ENCODE peak calls at places on chromosomes 11 and 22, in ten cellular contexts. One of them, this sample, is unnamed.

GRCh38 chr11:13278620-13279486 is 1.3 kb downstream of the BMAL1 start:
- DNase-seq in PC-3: no peak
- DNase-seq in activated CD4-positive, alpha-beta T cell treated with anti-CD3 and anti-CD28 coated beads for 36 hours: peak
- DNase-seq in nephron progenitor cell: peak
- DNase-seq in skeletal muscle cell: no peak
- DNase-seq in T follicular helper cell: no peak
- DNase-seq in brain pericyte: no peak
- DNase-seq in hippocampal formation: no peak
- DNase-seq in NCI-H345: no peak
- DNase-seq in omental fat pad: no peak
- DNase-seq in this sample: peak

GRCh38 chr11:118370774-118371173 is 11.4 kb downstream of the UBE4A start:
- DNase-seq in PC-3: no peak
- DNase-seq in activated CD4-positive, alpha-beta T cell treated with anti-CD3 and anti-CD28 coated beads for 36 hours: no peak
- DNase-seq in nephron progenitor cell: no peak
- DNase-seq in skeletal muscle cell: no peak
- DNase-seq in T follicular helper cell: no peak
- DNase-seq in brain pericyte: no peak
- DNase-seq in hippocampal formation: no peak
- DNase-seq in NCI-H345: no peak
- DNase-seq in omental fat pad: no peak
- DNase-seq in this sample: no peak

GRCh38 chr11:63911876-63912275 is 5.1 kb downstream of the RCOR2 start:
- DNase-seq in PC-3: no peak
- DNase-seq in activated CD4-positive, alpha-beta T cell treated with anti-CD3 and anti-CD28 coated beads for 36 hours: no peak
- DNase-seq in nephron progenitor cell: no peak
- DNase-seq in skeletal muscle cell: no peak
- DNase-seq in T follicular helper cell: no peak
- DNase-seq in brain pericyte: no peak
- DNase-seq in hippocampal formation: no peak
- DNase-seq in NCI-H345: no peak
- DNase-seq in omental fat pad: no peak
- DNase-seq in this sample: no peak

GRCh38 chr22:49765091-49765771 is 62.4 kb downstream of the BRD1 start:
- DNase-seq in PC-3: no peak
- DNase-seq in activated CD4-positive, alpha-beta T cell treated with anti-CD3 and anti-CD28 coated beads for 36 hours: no peak
- DNase-seq in nephron progenitor cell: no peak
- DNase-seq in skeletal muscle cell: no peak
- DNase-seq in T follicular helper cell: no peak
- DNase-seq in brain pericyte: no peak
- DNase-seq in hippocampal formation: no peak
- DNase-seq in NCI-H345: no peak
- DNase-seq in omental fat pad: peak
- DNase-seq in this sample: peak

GRCh38 chr11:60951909-60952741 is at the start of gene SLC15A3:
- DNase-seq in PC-3: no peak
- DNase-seq in activated CD4-positive, alpha-beta T cell treated with anti-CD3 and anti-CD28 coated beads for 36 hours: peak
- DNase-seq in nephron progenitor cell: peak
- DNase-seq in skeletal muscle cell: no peak
- DNase-seq in T follicular helper cell: no peak
- DNase-seq in brain pericyte: no peak
- DNase-seq in hippocampal formation: peak
- DNase-seq in NCI-H345: no peak
- DNase-seq in omental fat pad: no peak
- DNase-seq in this sample: peak

GRCh38 chr11:84437129-84438123 is 1151.3 kb upstream of the CCDC90B start:
- DNase-seq in PC-3: peak
- DNase-seq in activated CD4-positive, alpha-beta T cell treated with anti-CD3 and anti-CD28 coated beads for 36 hours: no peak
- DNase-seq in nephron progenitor cell: peak
- DNase-seq in skeletal muscle cell: no peak
- DNase-seq in T follicular helper cell: no peak
- DNase-seq in brain pericyte: no peak
- DNase-seq in hippocampal formation: no peak
- DNase-seq in NCI-H345: peak
- DNase-seq in omental fat pad: no peak
- DNase-seq in this sample: no peak

GRCh38 chr22:49774499-49775151 is 53.0 kb downstream of the BRD1 start:
- DNase-seq in PC-3: no peak
- DNase-seq in activated CD4-positive, alpha-beta T cell treated with anti-CD3 and anti-CD28 coated beads for 36 hours: no peak
- DNase-seq in nephron progenitor cell: no peak
- DNase-seq in skeletal muscle cell: no peak
- DNase-seq in T follicular helper cell: no peak
- DNase-seq in brain pericyte: no peak
- DNase-seq in hippocampal formation: no peak
- DNase-seq in NCI-H345: no peak
- DNase-seq in omental fat pad: no peak
- DNase-seq in this sample: no peak

GRCh38 chr22:23282089-23282501 is 101.8 kb downstream of the BCR start:
- DNase-seq in PC-3: peak
- DNase-seq in activated CD4-positive, alpha-beta T cell treated with anti-CD3 and anti-CD28 coated beads for 36 hours: no peak
- DNase-seq in nephron progenitor cell: no peak
- DNase-seq in skeletal muscle cell: no peak
- DNase-seq in T follicular helper cell: no peak
- DNase-seq in brain pericyte: peak
- DNase-seq in hippocampal formation: no peak
- DNase-seq in NCI-H345: no peak
- DNase-seq in omental fat pad: no peak
- DNase-seq in this sample: no peak

GRCh38 chr22:24067587-24068376 is 56.7 kb downstream of the CABIN1 start:
- DNase-seq in PC-3: no peak
- DNase-seq in activated CD4-positive, alpha-beta T cell treated with anti-CD3 and anti-CD28 coated beads for 36 hours: no peak
- DNase-seq in nephron progenitor cell: no peak
- DNase-seq in skeletal muscle cell: no peak
- DNase-seq in T follicular helper cell: no peak
- DNase-seq in brain pericyte: no peak
- DNase-seq in hippocampal formation: no peak
- DNase-seq in NCI-H345: peak
- DNase-seq in omental fat pad: no peak
- DNase-seq in this sample: no peak

GRCh38 chr22:19951351-19951750 is 9.7 kb upstream of the TXNRD2 start:
- DNase-seq in PC-3: no peak
- DNase-seq in activated CD4-positive, alpha-beta T cell treated with anti-CD3 and anti-CD28 coated beads for 36 hours: no peak
- DNase-seq in nephron progenitor cell: no peak
- DNase-seq in skeletal muscle cell: no peak
- DNase-seq in T follicular helper cell: no peak
- DNase-seq in brain pericyte: no peak
- DNase-seq in hippocampal formation: no peak
- DNase-seq in NCI-H345: no peak
- DNase-seq in omental fat pad: no peak
- DNase-seq in this sample: no peak

GRCh38 chr11:9859491-9860305 is 195.8 kb downstream of the SWAP70 start:
- DNase-seq in PC-3: no peak
- DNase-seq in activated CD4-positive, alpha-beta T cell treated with anti-CD3 and anti-CD28 coated beads for 36 hours: peak
- DNase-seq in nephron progenitor cell: no peak
- DNase-seq in skeletal muscle cell: peak
- DNase-seq in T follicular helper cell: no peak
- DNase-seq in brain pericyte: no peak
- DNase-seq in hippocampal formation: no peak
- DNase-seq in NCI-H345: no peak
- DNase-seq in omental fat pad: no peak
- DNase-seq in this sample: no peak

GRCh38 chr11:44066732-44067131 is 662 bp downstream of the ACCS start:
- DNase-seq in PC-3: peak
- DNase-seq in activated CD4-positive, alpha-beta T cell treated with anti-CD3 and anti-CD28 coated beads for 36 hours: no peak
- DNase-seq in nephron progenitor cell: no peak
- DNase-seq in skeletal muscle cell: peak
- DNase-seq in T follicular helper cell: no peak
- DNase-seq in brain pericyte: no peak
- DNase-seq in hippocampal formation: no peak
- DNase-seq in NCI-H345: no peak
- DNase-seq in omental fat pad: no peak
- DNase-seq in this sample: no peak

GRCh38 chr22:45318558-45319318 is 9.0 kb downstream of the FAM118A start:
- DNase-seq in PC-3: no peak
- DNase-seq in activated CD4-positive, alpha-beta T cell treated with anti-CD3 and anti-CD28 coated beads for 36 hours: peak
- DNase-seq in nephron progenitor cell: no peak
- DNase-seq in skeletal muscle cell: no peak
- DNase-seq in T follicular helper cell: peak
- DNase-seq in brain pericyte: no peak
- DNase-seq in hippocampal formation: no peak
- DNase-seq in NCI-H345: no peak
- DNase-seq in omental fat pad: no peak
- DNase-seq in this sample: no peak